ENCODE peak calls at places on chromosomes 4 and X, in four cellular contexts. One of them, this sample, is unnamed.

GRCh38 chr4:150540959-150541360 is 41.0 kb upstream of the MAB21L2 start:
- DNase-seq in WERI-Rb-1: no peak
- DNase-seq in MM.1S: no peak
- DNase-seq in astrocyte of the cerebellum: no peak
- DNase-seq in this sample: peak

GRCh38 chr4:124177647-124178425 is 534.7 kb downstream of the ANKRD50 start:
- DNase-seq in WERI-Rb-1: no peak
- DNase-seq in MM.1S: no peak
- DNase-seq in astrocyte of the cerebellum: peak
- DNase-seq in this sample: no peak

GRCh38 chr4:1635452-1635851 is 48.7 kb downstream of the FAM53A start:
- DNase-seq in WERI-Rb-1: no peak
- DNase-seq in MM.1S: no peak
- DNase-seq in astrocyte of the cerebellum: no peak
- DNase-seq in this sample: no peak

GRCh38 chr4:130705023-130705422 is 1609.1 kb downstream of the C4orf33 start:
- DNase-seq in WERI-Rb-1: no peak
- DNase-seq in MM.1S: peak
- DNase-seq in astrocyte of the cerebellum: no peak
- DNase-seq in this sample: no peak

GRCh38 chrX:30865612-30866011 is 23.4 kb downstream of the TAB3 start:
- DNase-seq in WERI-Rb-1: no peak
- DNase-seq in MM.1S: no peak
- DNase-seq in astrocyte of the cerebellum: no peak
- DNase-seq in this sample: no peak

GRCh38 chrX:19063030-19063429 is 59.2 kb downstream of the ADGRG2 start:
- DNase-seq in WERI-Rb-1: no peak
- DNase-seq in MM.1S: no peak
- DNase-seq in astrocyte of the cerebellum: no peak
- DNase-seq in this sample: no peak

GRCh38 chr4:75511841-75512240 is 2.4 kb downstream of the RCHY1 start:
- DNase-seq in WERI-Rb-1: no peak
- DNase-seq in MM.1S: no peak
- DNase-seq in astrocyte of the cerebellum: no peak
- DNase-seq in this sample: no peak

GRCh38 chrX:23898412-23898959 is 9.3 kb downstream of the APOO start:
- DNase-seq in WERI-Rb-1: no peak
- DNase-seq in MM.1S: no peak
- DNase-seq in astrocyte of the cerebellum: no peak
- DNase-seq in this sample: no peak

GRCh38 chrX:24676403-24677024 is 17.2 kb upstream of the POLA1 start:
- DNase-seq in WERI-Rb-1: no peak
- DNase-seq in MM.1S: no peak
- DNase-seq in astrocyte of the cerebellum: no peak
- DNase-seq in this sample: peak

GRCh38 chrX:130079824-130080406 is 30.4 kb downstream of the ELF4 start:
- DNase-seq in WERI-Rb-1: peak
- DNase-seq in MM.1S: peak
- DNase-seq in astrocyte of the cerebellum: peak
- DNase-seq in this sample: peak

GRCh38 chr4:185359767-185360446 is 35.8 kb downstream of the LRP2BP start:
- DNase-seq in WERI-Rb-1: no peak
- DNase-seq in MM.1S: no peak
- DNase-seq in astrocyte of the cerebellum: peak
- DNase-seq in this sample: no peak

GRCh38 chrX:21926527-21927278 is 13.8 kb upstream of the SMS start:
- DNase-seq in WERI-Rb-1: no peak
- DNase-seq in MM.1S: peak
- DNase-seq in astrocyte of the cerebellum: peak
- DNase-seq in this sample: no peak

GRCh38 chr4:123361195-123361861 is 35.3 kb upstream of the SPRY1 start:
- DNase-seq in WERI-Rb-1: no peak
- DNase-seq in MM.1S: no peak
- DNase-seq in astrocyte of the cerebellum: peak
- DNase-seq in this sample: no peak

GRCh38 chr4:182189107-182189878 is 53.9 kb upstream of the TENM3 start:
- DNase-seq in WERI-Rb-1: no peak
- DNase-seq in MM.1S: no peak
- DNase-seq in astrocyte of the cerebellum: peak
- DNase-seq in this sample: no peak

GRCh38 chr4:8099981-8100464 is 58.6 kb downstream of the ABLIM2 start:
- DNase-seq in WERI-Rb-1: no peak
- DNase-seq in MM.1S: no peak
- DNase-seq in astrocyte of the cerebellum: no peak
- DNase-seq in this sample: no peak

GRCh38 chrX:45322382-45322781 is 121.7 kb upstream of the DIPK2B start:
- DNase-seq in WERI-Rb-1: peak
- DNase-seq in MM.1S: peak
- DNase-seq in astrocyte of the cerebellum: peak
- DNase-seq in this sample: peak

GRCh38 chr4:80294206-80294605 is 27.7 kb downstream of the FGF5 start:
- DNase-seq in WERI-Rb-1: no peak
- DNase-seq in MM.1S: no peak
- DNase-seq in astrocyte of the cerebellum: no peak
- DNase-seq in this sample: no peak

GRCh38 chr4:111797455-111798163 is 347.6 kb upstream of the FAM241A start:
- DNase-seq in WERI-Rb-1: no peak
- DNase-seq in MM.1S: no peak
- DNase-seq in astrocyte of the cerebellum: no peak
- DNase-seq in this sample: no peak

GRCh38 chrX:31091819-31092218 is 20.0 kb upstream of the FTHL17 start:
- DNase-seq in WERI-Rb-1: no peak
- DNase-seq in MM.1S: no peak
- DNase-seq in astrocyte of the cerebellum: no peak
- DNase-seq in this sample: no peak

GRCh38 chr4:38511702-38512101 is 152.3 kb upstream of the KLF3 start:
- DNase-seq in WERI-Rb-1: no peak
- DNase-seq in MM.1S: no peak
- DNase-seq in astrocyte of the cerebellum: no peak
- DNase-seq in this sample: no peak

GRCh38 chr4:110164856-110165255 is 33.6 kb downstream of the ELOVL6 start:
- DNase-seq in WERI-Rb-1: no peak
- DNase-seq in MM.1S: no peak
- DNase-seq in astrocyte of the cerebellum: no peak
- DNase-seq in this sample: no peak

GRCh38 chr4:185128272-185129119 is 14.6 kb upstream of the SLC25A4 start:
- DNase-seq in WERI-Rb-1: no peak
- DNase-seq in MM.1S: no peak
- DNase-seq in astrocyte of the cerebellum: no peak
- DNase-seq in this sample: peak

GRCh38 chr4:155818639-155819038 is 47.4 kb downstream of the ASIC5 start:
- DNase-seq in WERI-Rb-1: no peak
- DNase-seq in MM.1S: no peak
- DNase-seq in astrocyte of the cerebellum: no peak
- DNase-seq in this sample: no peak

GRCh38 chr4:188092824-188093223 is 16.6 kb downstream of the TRIML2 start:
- DNase-seq in WERI-Rb-1: no peak
- DNase-seq in MM.1S: no peak
- DNase-seq in astrocyte of the cerebellum: no peak
- DNase-seq in this sample: no peak

GRCh38 chr4:10093801-10094552 is 22.6 kb downstream of the WDR1 start:
- DNase-seq in WERI-Rb-1: no peak
- DNase-seq in MM.1S: no peak
- DNase-seq in astrocyte of the cerebellum: peak
- DNase-seq in this sample: no peak

GRCh38 chr4:67581208-67581857 is 22.8 kb downstream of the STAP1 start:
- DNase-seq in WERI-Rb-1: no peak
- DNase-seq in MM.1S: no peak
- DNase-seq in astrocyte of the cerebellum: no peak
- DNase-seq in this sample: no peak

GRCh38 chr4:72875545-72875944 is 194.0 kb downstream of the COX18 start:
- DNase-seq in WERI-Rb-1: no peak
- DNase-seq in MM.1S: no peak
- DNase-seq in astrocyte of the cerebellum: no peak
- DNase-seq in this sample: no peak

GRCh38 chr4:175827510-175827909 is 15.4 kb upstream of the GPM6A start:
- DNase-seq in WERI-Rb-1: no peak
- DNase-seq in MM.1S: no peak
- DNase-seq in astrocyte of the cerebellum: no peak
- DNase-seq in this sample: peak

GRCh38 chrX:23373129-23373804 is 38.6 kb downstream of the PTCHD1 start:
- DNase-seq in WERI-Rb-1: no peak
- DNase-seq in MM.1S: no peak
- DNase-seq in astrocyte of the cerebellum: peak
- DNase-seq in this sample: no peak

GRCh38 chr4:173835863-173836262 is 305.8 kb upstream of the HAND2 start:
- DNase-seq in WERI-Rb-1: no peak
- DNase-seq in MM.1S: no peak
- DNase-seq in astrocyte of the cerebellum: peak
- DNase-seq in this sample: peak

GRCh38 chr4:140254656-140255299 is 100.8 kb upstream of the MAML3 start:
- DNase-seq in WERI-Rb-1: no peak
- DNase-seq in MM.1S: no peak
- DNase-seq in astrocyte of the cerebellum: no peak
- DNase-seq in this sample: no peak

GRCh38 chr4:106316773-106317409 is 541 bp downstream of the AIMP1 start:
- DNase-seq in WERI-Rb-1: no peak
- DNase-seq in MM.1S: no peak
- DNase-seq in astrocyte of the cerebellum: no peak
- DNase-seq in this sample: peak

GRCh38 chrX:56795309-56795868 is 66.3 kb downstream of the NBDY start:
- DNase-seq in WERI-Rb-1: no peak
- DNase-seq in MM.1S: no peak
- DNase-seq in astrocyte of the cerebellum: no peak
- DNase-seq in this sample: no peak

GRCh38 chr4:13821522-13821921 is 194.0 kb upstream of the BOD1L1 start:
- DNase-seq in WERI-Rb-1: peak
- DNase-seq in MM.1S: no peak
- DNase-seq in astrocyte of the cerebellum: no peak
- DNase-seq in this sample: peak

GRCh38 chr4:25146076-25146475 is 14.2 kb downstream of the SEPSECS start:
- DNase-seq in WERI-Rb-1: no peak
- DNase-seq in MM.1S: no peak
- DNase-seq in astrocyte of the cerebellum: no peak
- DNase-seq in this sample: no peak

GRCh38 chr4:2059726-2060577 is 825 bp downstream of the NAT8L start:
- DNase-seq in WERI-Rb-1: no peak
- DNase-seq in MM.1S: no peak
- DNase-seq in astrocyte of the cerebellum: no peak
- DNase-seq in this sample: peak

GRCh38 chrX:151703487-151703886 is 8.2 kb downstream of the PRRG3 start:
- DNase-seq in WERI-Rb-1: no peak
- DNase-seq in MM.1S: no peak
- DNase-seq in astrocyte of the cerebellum: no peak
- DNase-seq in this sample: no peak

GRCh38 chrX:21741869-21742701 is 15.8 kb downstream of the SMPX start:
- DNase-seq in WERI-Rb-1: peak
- DNase-seq in MM.1S: no peak
- DNase-seq in astrocyte of the cerebellum: no peak
- DNase-seq in this sample: no peak

GRCh38 chr4:24642941-24643628 is 58.7 kb upstream of the DHX15 start:
- DNase-seq in WERI-Rb-1: no peak
- DNase-seq in MM.1S: no peak
- DNase-seq in astrocyte of the cerebellum: peak
- DNase-seq in this sample: no peak

GRCh38 chrX:42855262-42855661 is 77.3 kb upstream of the PPP1R2C start:
- DNase-seq in WERI-Rb-1: no peak
- DNase-seq in MM.1S: no peak
- DNase-seq in astrocyte of the cerebellum: no peak
- DNase-seq in this sample: no peak

DNA sequence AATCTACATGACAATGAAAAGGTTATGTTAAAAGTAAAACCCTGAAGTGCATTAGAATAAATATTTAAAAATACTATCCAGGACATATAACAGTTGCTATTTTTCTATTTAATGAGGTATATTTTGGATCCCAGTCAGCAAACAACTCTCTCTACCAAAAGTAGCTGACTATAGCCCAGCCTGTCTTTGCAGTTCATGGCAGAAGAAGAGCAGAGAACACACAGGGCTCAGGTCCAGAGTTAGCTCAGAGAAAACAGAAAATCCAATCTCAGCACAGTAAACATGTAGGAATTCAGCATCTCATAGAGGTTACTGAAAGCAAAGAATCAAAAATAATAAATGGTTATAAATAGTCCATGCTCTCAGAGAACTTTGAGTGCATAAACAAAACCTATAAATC is 88.0 kb downstream of the PACRGL start:
- DNase-seq in WERI-Rb-1: no peak
- DNase-seq in MM.1S: no peak
- DNase-seq in astrocyte of the cerebellum: no peak
- DNase-seq in this sample: no peak
- H3K4me3 ChIP-seq in WERI-Rb-1: no peak
- H3K4me3 ChIP-seq in MM.1S: no peak
- H3K4me3 ChIP-seq in astrocyte of the cerebellum: no peak
- H3K4me3 ChIP-seq in this sample: no peak

DNA sequence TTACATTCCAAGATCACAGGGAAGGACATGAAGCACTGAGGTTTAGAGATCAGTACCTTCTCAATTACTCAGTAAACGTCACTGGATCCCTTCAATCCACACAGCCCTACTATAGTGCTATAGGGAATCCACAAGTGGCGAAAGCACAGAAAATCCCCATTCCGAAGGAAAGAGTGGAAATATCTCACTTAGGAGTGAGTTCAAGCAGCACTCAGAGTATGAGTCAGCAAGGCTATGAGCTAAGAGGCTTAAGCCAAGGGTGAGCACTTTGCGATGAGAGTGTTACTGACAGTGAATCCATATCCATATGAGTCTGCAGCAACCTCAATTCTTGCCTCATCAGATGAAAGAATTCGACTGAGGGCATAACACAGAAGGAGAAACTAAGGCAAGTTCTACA is 165.1 kb downstream of the VSIG4 start:
- DNase-seq in WERI-Rb-1: no peak
- DNase-seq in MM.1S: no peak
- DNase-seq in astrocyte of the cerebellum: no peak
- DNase-seq in this sample: no peak
- H3K4me3 ChIP-seq in WERI-Rb-1: no peak
- H3K4me3 ChIP-seq in MM.1S: no peak
- H3K4me3 ChIP-seq in astrocyte of the cerebellum: no peak
- H3K4me3 ChIP-seq in this sample: no peak

DNA sequence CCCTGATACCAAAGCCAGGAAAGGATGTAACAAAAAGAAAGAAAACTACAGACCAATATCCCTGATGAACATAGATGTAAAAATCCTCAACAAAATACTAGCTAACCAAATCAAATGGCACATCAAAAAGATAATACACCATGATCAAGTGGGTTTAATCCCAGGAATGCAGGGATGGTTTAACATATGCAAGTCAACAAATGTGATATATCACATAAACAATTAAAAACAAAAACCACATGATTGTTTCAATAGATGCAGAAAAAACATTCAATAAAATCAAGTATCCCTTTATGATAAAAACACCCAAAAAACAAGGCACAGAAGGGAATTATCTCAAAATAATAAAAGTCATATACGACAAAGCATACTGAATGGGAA is 31.5 kb downstream of the ELF2 start:
- DNase-seq in WERI-Rb-1: no peak
- DNase-seq in MM.1S: no peak
- DNase-seq in astrocyte of the cerebellum: no peak
- DNase-seq in this sample: no peak
- H3K4me3 ChIP-seq in WERI-Rb-1: no peak
- H3K4me3 ChIP-seq in MM.1S: no peak
- H3K4me3 ChIP-seq in astrocyte of the cerebellum: no peak
- H3K4me3 ChIP-seq in this sample: no peak

GRCh38 chr4:99816611-99817309 is at the start of gene DAPP1:
- DNase-seq in WERI-Rb-1: no peak
- DNase-seq in MM.1S: peak
- DNase-seq in astrocyte of the cerebellum: no peak
- DNase-seq in this sample: no peak
- H3K4me3 ChIP-seq in WERI-Rb-1: no peak
- H3K4me3 ChIP-seq in MM.1S: peak
- H3K4me3 ChIP-seq in astrocyte of the cerebellum: no peak
- H3K4me3 ChIP-seq in this sample: no peak